ENCODE peak calls at places on chromosomes 7 and 10, in four cellular contexts. U is choroid plexus epithelial cell, T is body of pancreas, G is HepG2. F is an unnamed sample.

GRCh38 chr10:1215862-1216575 is 159.8 kb downstream of the WDR37 start:
- DNase-seq in T (no peak), U (no peak), G (no peak), F (no peak)

GRCh38 chr10:490891-491571 is 198.4 kb downstream of the DIP2C start:
- DNase-seq in T (no peak), G (no peak), U (peak), F (peak)

GRCh38 chr7:44769381-44770209 is 20.9 kb downstream of the ZMIZ2 start:
- DNase-seq in G (no peak), U (peak), T (peak), F (peak)

GRCh38 chr10:80104066-80104926 is 25.8 kb downstream of the TMEM254 start:
- DNase-seq in T (peak), G (peak), U (peak), F (peak)

GRCh38 chr7:27746978-27747377 is 7.0 kb downstream of the TAX1BP1 start:
- DNase-seq in T (no peak), G (no peak), U (no peak), F (no peak)

GRCh38 chr10:997266-998022 is 9.2 kb downstream of the GTPBP4 start:
- DNase-seq in U (no peak), G (no peak), T (no peak), F (no peak)

GRCh38 chr7:142439739-142440138 is 181.9 kb upstream of the PRSS58 start:
- DNase-seq in U (no peak), G (no peak), T (no peak), F (no peak)

GRCh38 chr7:106720641-106721040 is 59.7 kb upstream of the CCDC71L start:
- DNase-seq in G (no peak), U (no peak), T (no peak), F (no peak)

GRCh38 chr10:70337201-70337651 is 45.2 kb downstream of the LRRC20 start:
- DNase-seq in T (no peak), G (no peak), U (no peak), F (peak)

GRCh38 chr7:22559829-22560489 is 60.0 kb upstream of the STEAP1B start:
- DNase-seq in U (peak), T (peak), G (peak), F (peak)

GRCh38 chr7:121385056-121385799 is 10.9 kb downstream of the FAM3C start:
- DNase-seq in U (no peak), T (no peak), G (no peak), F (no peak)

GRCh38 chr7:98236366-98237185 is 15.5 kb downstream of the TECPR1 start:
- DNase-seq in U (no peak), G (no peak), T (no peak), F (no peak)

GRCh38 chr7:98235901-98236300 is 16.1 kb downstream of the TECPR1 start:
- DNase-seq in U (no peak), G (no peak), T (no peak), F (no peak)

GRCh38 chr7:98233241-98234070 is 18.6 kb downstream of the TECPR1 start:
- DNase-seq in U (no peak), G (no peak), T (no peak), F (no peak)

GRCh38 chr7:98232799-98233198 is 19.2 kb downstream of the TECPR1 start:
- DNase-seq in T (no peak), G (no peak), U (no peak), F (no peak)

GRCh38 chr7:98234429-98235147 is 17.4 kb downstream of the TECPR1 start:
- DNase-seq in U (peak), G (no peak), T (no peak), F (no peak)
- TF ChIP-seq CTCF in U (peak), G (no peak), T (no peak), F (no peak)

GRCh38 chr7:157690058-157690832 is 353.4 kb downstream of the DNAJB6 start:
- DNase-seq in G (no peak), U (peak), T (no peak), F (peak)
- H3K4me3 ChIP-seq in G (no peak), U (peak), T (peak), F (peak)

DNA sequence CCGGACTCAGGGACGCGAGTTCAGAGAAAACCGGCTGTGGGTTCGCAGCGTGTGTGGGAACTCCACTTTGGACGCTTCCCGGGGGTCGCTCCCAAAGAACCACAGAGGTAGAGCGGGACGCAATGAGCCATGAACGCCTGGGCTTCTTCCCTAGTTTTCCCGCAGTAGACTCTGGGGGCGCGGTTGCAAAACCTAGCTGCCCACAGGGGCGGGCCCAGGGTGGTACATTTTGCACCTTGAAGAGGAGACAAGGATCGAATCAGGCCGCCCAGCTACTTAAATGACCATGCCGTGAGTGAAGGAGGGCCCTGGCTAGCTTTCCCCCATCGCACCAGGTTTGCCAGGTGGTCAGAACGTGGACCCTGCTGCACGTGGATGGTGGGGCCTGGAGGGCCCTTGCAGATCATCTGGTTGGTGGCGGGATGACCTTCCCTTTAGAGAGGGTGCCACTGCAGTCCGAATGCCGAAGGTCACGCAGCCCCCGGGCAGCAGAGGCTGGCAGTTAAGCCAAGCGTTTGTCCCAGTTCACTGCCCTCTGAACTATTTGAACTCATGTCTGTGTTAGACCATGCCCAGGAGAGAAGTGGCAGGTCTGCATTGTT is 568 bp upstream of the SHTN1 start:
- DNase-seq in U (peak), G (peak), T (peak), F (no peak)
- TF ChIP-seq CTCF in U (peak), G (peak), T (no peak), F (no peak)

GRCh38 chr7:69839782-69840181 is 241.5 kb downstream of the AUTS2 start:
- DNase-seq in T (no peak), G (no peak), U (no peak), F (no peak)

GRCh38 chr7:69837387-69838068 is 239.3 kb downstream of the AUTS2 start:
- DNase-seq in G (no peak), U (peak), T (no peak), F (peak)

GRCh38 chr7:69843653-69844052 is 245.4 kb downstream of the AUTS2 start:
- DNase-seq in T (no peak), G (no peak), U (no peak), F (no peak)

GRCh38 chr7:69844264-69844868 is 246.1 kb downstream of the AUTS2 start:
- DNase-seq in T (no peak), U (no peak), G (no peak), F (no peak)

DNA sequence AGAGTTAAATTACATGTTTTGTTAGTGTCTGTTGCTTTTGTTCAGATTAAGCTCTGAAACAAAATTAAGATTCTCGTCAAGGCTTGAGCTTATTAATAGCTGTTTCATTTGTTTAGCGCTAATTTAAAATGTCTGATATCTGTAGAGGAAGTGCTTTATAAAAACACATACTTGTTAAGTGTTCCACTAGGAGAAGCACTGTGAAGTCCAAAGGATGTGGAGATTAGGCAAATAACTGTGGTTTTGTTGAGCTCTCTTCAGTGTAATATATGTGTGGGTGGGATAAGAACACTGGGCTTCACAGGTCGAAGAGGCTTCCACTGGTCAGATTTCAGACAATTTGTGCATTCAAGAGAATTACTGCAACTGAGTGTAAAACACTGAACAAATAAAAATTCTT is 242.0 kb downstream of the AUTS2 start:
- DNase-seq in G (no peak), U (peak), T (no peak), F (no peak)
- H3K4me3 ChIP-seq in G (no peak), U (no peak), T (no peak), F (no peak)

GRCh38 chr7:50795831-50796230 is 13.1 kb upstream of the GRB10 start:
- DNase-seq in U (no peak), T (peak), G (no peak), F (no peak)
- TF ChIP-seq CTCF in U (peak), T (peak), G (peak), F (peak)

DNA sequence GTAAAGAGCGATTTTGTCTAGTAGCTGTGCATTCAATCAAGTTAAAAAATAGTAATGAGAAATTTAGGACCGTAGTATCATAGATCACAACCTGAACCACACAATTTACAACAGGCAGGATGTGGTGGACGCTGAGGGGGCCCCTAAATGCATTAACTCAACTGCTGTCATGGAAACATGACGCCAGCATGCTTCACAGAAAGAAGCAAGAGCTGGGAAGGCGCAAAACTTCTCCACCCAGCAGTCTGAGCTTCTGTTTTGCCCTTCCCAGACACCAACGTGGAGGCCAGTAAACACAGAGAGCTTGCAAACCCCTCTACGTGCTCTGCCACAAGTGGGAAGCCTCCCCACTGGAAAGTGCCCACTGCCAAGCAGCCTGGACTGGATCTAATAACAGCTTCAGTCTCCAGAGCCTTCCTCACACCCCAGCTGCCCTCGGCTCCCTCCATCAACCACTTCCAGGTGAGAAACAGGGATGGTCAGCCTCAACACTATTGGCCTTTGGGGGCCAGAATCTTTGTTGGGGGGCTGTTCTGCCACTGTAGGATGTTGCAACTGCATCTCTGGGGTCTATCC is 151.8 kb downstream of the SFMBT2 start:
- DNase-seq in T (no peak), U (no peak), G (no peak), F (no peak)
- H3K4me3 ChIP-seq in T (no peak), U (no peak), G (no peak), F (no peak)

GRCh38 chr10:97825020-97825739 is 24.5 kb upstream of the GOLGA7B start:
- DNase-seq in G (no peak), U (no peak), T (no peak), F (no peak)
- TF ChIP-seq CTCF in G (no peak), U (no peak), T (no peak), F (no peak)

F was measured in fibroblast of pulmonary artery.